ENCODE peak calls at places on chromosomes 12 and 14, in nine cellular contexts. T is neural progenitor cell; S is BE2C; K is CD4-positive, alpha-beta memory T cell; R is pancreas; G is aorta; H is psoas muscle; C is fibroblast of lung; L is H9. A is an unnamed sample.
A peak's percentile ranks its signal among the peaks of the same experiment; 100 is the strongest.

GRCh38 chr12:24756479-24757024 is 192.3 kb downstream of the BCAT1 start:
- DNase-seq in T (no peak), S (no peak), K (no peak), R (no peak), G (no peak), H (no peak), C (no peak), L (no peak), A (no peak)

GRCh38 chr12:2669560-2669959 is 125.2 kb upstream of the FKBP4 start:
- DNase-seq in T (no peak), S (no peak), K (no peak), R (no peak), G (no peak), H (no peak), C (no peak), L (peak; percentile 16), A (no peak)

GRCh38 chr14:64971890-64972785 is at the start of gene RAB15:
- DNase-seq in T (peak; percentile 72), S (peak; percentile 63), K (peak; percentile 37), R (peak; percentile 71), G (peak; percentile 59), H (peak; percentile 59), C (no peak), L (no peak), A (no peak)

GRCh38 chr14:48391661-48392060 is 716.3 kb upstream of the MDGA2 start:
- DNase-seq in T (no peak), S (no peak), K (no peak), R (no peak), G (no peak), H (no peak), C (no peak), L (no peak), A (no peak)

GRCh38 chr12:104669057-104669770 is 212.5 kb downstream of the CHST11 start:
- DNase-seq in T (peak; percentile 47), S (peak; percentile 71), K (no peak), R (peak; percentile 87), G (peak; percentile 72), H (no peak), C (peak; percentile 33), L (no peak), A (peak; percentile 73)

GRCh38 chr14:101116065-101116464 is 212.5 kb upstream of the RTL1 start:
- DNase-seq in T (no peak), S (no peak), K (no peak), R (no peak), G (no peak), H (no peak), C (no peak), L (no peak), A (no peak)

GRCh38 chr12:63292476-63293228 is 141.7 kb upstream of the AVPR1A start:
- DNase-seq in T (no peak), S (no peak), K (no peak), R (no peak), G (no peak), H (no peak), C (no peak), L (no peak), A (no peak)

GRCh38 chr12:96237465-96238077 is 43.4 kb downstream of the ELK3 start:
- DNase-seq in T (no peak), S (no peak), K (peak; percentile 58), R (no peak), G (peak; percentile 83), H (peak; percentile 71), C (peak; percentile 97), L (no peak), A (no peak)

GRCh38 chr12:111467092-111467861 is 61.6 kb downstream of the SH2B3 start:
- DNase-seq in T (no peak), S (no peak), K (no peak), R (no peak), G (no peak), H (no peak), C (no peak), L (no peak), A (no peak)

GRCh38 chr14:50946234-50946935 is 2.1 kb upstream of the PYGL start:
- DNase-seq in T (no peak), S (no peak), K (no peak), R (no peak), G (no peak), H (no peak), C (no peak), L (no peak), A (no peak)

GRCh38 chr12:57469334-57470164 is 10.0 kb downstream of the GLI1 start:
- DNase-seq in T (no peak), S (no peak), K (no peak), R (no peak), G (peak; percentile 21), H (no peak), C (no peak), L (no peak), A (no peak)

GRCh38 chr14:85798852-85799251 is 268.9 kb downstream of the FLRT2 start:
- DNase-seq in T (no peak), S (no peak), K (no peak), R (no peak), G (no peak), H (no peak), C (no peak), L (no peak), A (no peak)

GRCh38 chr14:101933209-101933608 is 31.2 kb upstream of the DYNC1H1 start:
- DNase-seq in T (no peak), S (no peak), K (no peak), R (peak; percentile 46), G (peak; percentile 24), H (peak; percentile 23), C (no peak), L (no peak), A (peak; percentile 43)

GRCh38 chr14:55254581-55254980 is 16.6 kb upstream of the FBXO34 start:
- DNase-seq in T (no peak), S (peak; percentile 78), K (no peak), R (no peak), G (no peak), H (no peak), C (no peak), L (no peak), A (no peak)

GRCh38 chr14:65588426-65589140 is 176.1 kb downstream of the FUT8 start:
- DNase-seq in T (no peak), S (no peak), K (no peak), R (no peak), G (no peak), H (no peak), C (peak; percentile 55), L (no peak), A (no peak)

GRCh38 chr14:25108959-25109358 is 59.0 kb upstream of the STXBP6 start:
- DNase-seq in T (no peak), S (peak; percentile 14), K (no peak), R (no peak), G (no peak), H (no peak), C (no peak), L (no peak), A (no peak)

GRCh38 chr12:5511644-5512584 is 80.0 kb downstream of the NTF3 start:
- DNase-seq in T (peak; percentile 62), S (no peak), K (no peak), R (no peak), G (peak; percentile 74), H (peak; percentile 69), C (peak; percentile 41), L (peak; percentile 61), A (no peak)

GRCh38 chr12:126554599-126554998 is 1489.4 kb downstream of the AACS start:
- DNase-seq in T (no peak), S (no peak), K (no peak), R (no peak), G (no peak), H (no peak), C (no peak), L (peak; percentile 57), A (no peak)

GRCh38 chr12:114420553-114420952 is 14.6 kb upstream of the TBX5 start:
- DNase-seq in T (no peak), S (no peak), K (no peak), R (no peak), G (no peak), H (no peak), C (no peak), L (no peak), A (no peak)

GRCh38 chr14:73463411-73463810 is 5.1 kb upstream of the NUMB start:
- DNase-seq in T (no peak), S (no peak), K (no peak), R (no peak), G (peak; percentile 77), H (peak; percentile 70), C (peak; percentile 96), L (no peak), A (peak; percentile 66)

GRCh38 chr12:58253663-58254062 is 312.3 kb downstream of the ATP23 start:
- DNase-seq in T (no peak), S (no peak), K (no peak), R (no peak), G (no peak), H (no peak), C (no peak), L (no peak), A (no peak)

GRCh38 chr12:122139266-122139665 is 34.8 kb downstream of the IL31 start:
- DNase-seq in T (no peak), S (no peak), K (no peak), R (peak; percentile 59), G (no peak), H (no peak), C (no peak), L (no peak), A (no peak)

DNA sequence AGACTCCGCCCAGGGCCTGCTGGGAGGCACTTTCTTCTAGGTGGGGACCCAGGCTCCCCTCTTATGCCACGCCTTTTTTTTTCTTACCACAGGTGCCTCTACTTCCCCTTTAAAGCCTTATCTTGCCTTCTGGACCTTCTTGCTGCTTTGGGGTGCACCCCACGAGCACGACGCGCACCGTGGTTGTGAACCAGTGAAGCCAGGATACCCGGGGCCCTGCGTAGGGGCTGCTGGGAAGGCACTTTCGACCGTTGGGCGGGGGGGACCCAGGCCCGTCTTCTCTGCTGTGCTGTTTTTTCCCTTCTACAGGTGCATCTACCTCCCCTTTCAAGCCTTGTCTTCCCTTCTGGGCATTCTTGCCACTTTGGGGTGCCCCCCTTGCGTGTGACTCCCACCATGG is 305.4 kb downstream of the ALG10 start:
- DNase-seq in T (no peak), S (no peak), K (no peak), R (no peak), G (no peak), H (no peak), C (no peak), L (no peak), A (no peak)
- H3K9me3 ChIP-seq in T (peaks cover 19% of the 10 kb centered on the region), S (no peaks in the 10 kb centered on the region), K (no peaks in the 10 kb centered on the region), R (no peaks in the 10 kb centered on the region), G (no peaks in the 10 kb centered on the region), H (no peaks in the 10 kb centered on the region), C (no peaks in the 10 kb centered on the region), L (peaks cover 87% of the 10 kb centered on the region), A (no peaks in the 10 kb centered on the region)

GRCh38 chr14:32366995-32367394 is 37.9 kb downstream of the AKAP6 start:
- DNase-seq in T (peak; percentile 10), S (no peak), K (no peak), R (no peak), G (no peak), H (no peak), C (no peak), L (no peak), A (no peak)
- H3K4me1 ChIP-seq in T (peaks cover 51% of the 10 kb centered on the region), S (peaks cover 17% of the 10 kb centered on the region), K (no peaks in the 10 kb centered on the region), R (no peaks in the 10 kb centered on the region), G (peaks cover 4% of the 10 kb centered on the region), H (peaks cover 4% of the 10 kb centered on the region), C (peaks cover 7% of the 10 kb centered on the region), L (peaks cover 2% of the 10 kb centered on the region), A (no peaks in the 10 kb centered on the region)

GRCh38 chr12:132362966-132363660 is 33.7 kb upstream of the GALNT9 start:
- DNase-seq in T (no peak), S (no peak), K (no peak), R (no peak), G (peak; percentile 34), H (no peak), C (no peak), L (no peak), A (peak; percentile 42)
- H3K9me3 ChIP-seq in T (no peaks in the 10 kb centered on the region), S (peaks cover 6% of the 10 kb centered on the region), K (no peaks in the 10 kb centered on the region), R (no peaks in the 10 kb centered on the region), G (no peaks in the 10 kb centered on the region), H (no peaks in the 10 kb centered on the region), C (no peaks in the 10 kb centered on the region), L (no peaks in the 10 kb centered on the region), A (no peaks in the 10 kb centered on the region)

GRCh38 chr14:105087308-105087962 is 22.2 kb upstream of the GPR132 start:
- DNase-seq in T (peak; percentile 76), S (no peak), K (no peak), R (peak; percentile 77), G (peak; percentile 67), H (no peak), C (peak; percentile 27), L (peak; percentile 40), A (peak; percentile 56)
- H3K4me1 ChIP-seq in T (peaks cover 11% of the 10 kb centered on the region), S (no peaks in the 10 kb centered on the region), K (peaks cover 27% of the 10 kb centered on the region), R (peaks cover 27% of the 10 kb centered on the region), G (no peaks in the 10 kb centered on the region), H (no peaks in the 10 kb centered on the region), C (peaks cover 28% of the 10 kb centered on the region), L (no peaks in the 10 kb centered on the region), A (peaks cover 50% of the 10 kb centered on the region)